ENCODE peak calls at places on chromosomes 5 and 9, in ten cellular contexts. One of them, this sample, is unnamed.

GRCh38 chr9:75238311-75238976 is 150.1 kb downstream of the OSTF1 start:
- DNase-seq in GM12878: peak; percentile 3
- DNase-seq in GM12891: peak; percentile 18
- DNase-seq in transverse colon: peak; percentile 48
- DNase-seq in breast epithelium: no peak
- DNase-seq in sigmoid colon: no peak
- DNase-seq in suprapubic skin: no peak
- DNase-seq in spleen: no peak
- DNase-seq in K562: peak; percentile 17
- DNase-seq in HCT116: peak; percentile 62
- DNase-seq in this sample: peak; percentile 78

GRCh38 chr9:93079371-93079770 is 16.6 kb upstream of the CARD19 start:
- DNase-seq in sigmoid colon: peak; percentile 44
- DNase-seq in GM12878: no peak
- DNase-seq in K562: no peak
- DNase-seq in GM12891: no peak
- DNase-seq in transverse colon: peak; percentile 2
- DNase-seq in HCT116: no peak
- DNase-seq in suprapubic skin: peak; percentile 55
- DNase-seq in spleen: peak; percentile 37
- DNase-seq in breast epithelium: peak; percentile 37
- DNase-seq in this sample: no peak

GRCh38 chr9:110128664-110129329 is 79.2 kb downstream of the C9orf152 start:
- DNase-seq in GM12891: no peak
- DNase-seq in breast epithelium: no peak
- DNase-seq in suprapubic skin: no peak
- DNase-seq in spleen: no peak
- DNase-seq in GM12878: peak; percentile 88
- DNase-seq in sigmoid colon: no peak
- DNase-seq in transverse colon: no peak
- DNase-seq in K562: no peak
- DNase-seq in HCT116: no peak
- DNase-seq in this sample: no peak

GRCh38 chr9:97907632-97908031 is 14.7 kb downstream of the TRMO start:
- DNase-seq in breast epithelium: no peak
- DNase-seq in GM12878: no peak
- DNase-seq in GM12891: no peak
- DNase-seq in HCT116: no peak
- DNase-seq in suprapubic skin: no peak
- DNase-seq in spleen: peak; percentile 84
- DNase-seq in sigmoid colon: no peak
- DNase-seq in K562: no peak
- DNase-seq in transverse colon: no peak
- DNase-seq in this sample: no peak

GRCh38 chr5:179211076-179211475 is 134.2 kb downstream of the ADAMTS2 start:
- DNase-seq in suprapubic skin: no peak
- DNase-seq in sigmoid colon: no peak
- DNase-seq in GM12878: no peak
- DNase-seq in spleen: no peak
- DNase-seq in HCT116: no peak
- DNase-seq in GM12891: no peak
- DNase-seq in breast epithelium: no peak
- DNase-seq in K562: no peak
- DNase-seq in transverse colon: no peak
- DNase-seq in this sample: no peak

GRCh38 chr5:96049398-96050272 is 88.0 kb upstream of the ELL2 start:
- DNase-seq in breast epithelium: no peak
- DNase-seq in suprapubic skin: no peak
- DNase-seq in spleen: no peak
- DNase-seq in HCT116: no peak
- DNase-seq in sigmoid colon: no peak
- DNase-seq in GM12891: no peak
- DNase-seq in K562: no peak
- DNase-seq in transverse colon: no peak
- DNase-seq in GM12878: no peak
- DNase-seq in this sample: no peak

GRCh38 chr5:891117-891836 is 1.3 kb downstream of the BRD9 start:
- DNase-seq in K562: peak; percentile 82
- DNase-seq in transverse colon: peak; percentile 31
- DNase-seq in breast epithelium: no peak
- DNase-seq in GM12878: no peak
- DNase-seq in sigmoid colon: peak; percentile 46
- DNase-seq in spleen: peak; percentile 75
- DNase-seq in GM12891: no peak
- DNase-seq in HCT116: peak; percentile 79
- DNase-seq in suprapubic skin: peak; percentile 57
- DNase-seq in this sample: no peak

GRCh38 chr5:37816883-37817282 is 23.0 kb downstream of the GDNF start:
- DNase-seq in transverse colon: no peak
- DNase-seq in K562: no peak
- DNase-seq in HCT116: no peak
- DNase-seq in suprapubic skin: no peak
- DNase-seq in spleen: no peak
- DNase-seq in sigmoid colon: no peak
- DNase-seq in GM12891: no peak
- DNase-seq in GM12878: no peak
- DNase-seq in breast epithelium: no peak
- DNase-seq in this sample: no peak

GRCh38 chr9:95749493-95749892 is 126.0 kb upstream of the ERCC6L2 start:
- DNase-seq in GM12878: no peak
- DNase-seq in spleen: no peak
- DNase-seq in K562: no peak
- DNase-seq in sigmoid colon: no peak
- DNase-seq in GM12891: no peak
- DNase-seq in breast epithelium: no peak
- DNase-seq in suprapubic skin: no peak
- DNase-seq in transverse colon: no peak
- DNase-seq in HCT116: no peak
- DNase-seq in this sample: no peak

GRCh38 chr5:17216176-17216973 is 1.1 kb upstream of the BASP1 start:
- DNase-seq in GM12878: peak; percentile 62
- DNase-seq in sigmoid colon: peak; percentile 79
- DNase-seq in spleen: peak; percentile 93
- DNase-seq in K562: peak; percentile 22
- DNase-seq in HCT116: peak; percentile 34
- DNase-seq in breast epithelium: peak; percentile 76
- DNase-seq in transverse colon: peak; percentile 83
- DNase-seq in suprapubic skin: peak; percentile 80
- DNase-seq in GM12891: peak; percentile 41
- DNase-seq in this sample: peak; percentile 83

GRCh38 chr9:91089405-91090131 is 272.1 kb downstream of the AUH start:
- DNase-seq in transverse colon: peak; percentile 61
- DNase-seq in breast epithelium: no peak
- DNase-seq in GM12878: no peak
- DNase-seq in suprapubic skin: no peak
- DNase-seq in spleen: no peak
- DNase-seq in GM12891: no peak
- DNase-seq in K562: no peak
- DNase-seq in sigmoid colon: peak; percentile 74
- DNase-seq in HCT116: no peak
- DNase-seq in this sample: no peak

GRCh38 chr9:27278374-27278773 is 18.6 kb downstream of the EQTN start:
- DNase-seq in HCT116: no peak
- DNase-seq in transverse colon: no peak
- DNase-seq in breast epithelium: no peak
- DNase-seq in GM12891: no peak
- DNase-seq in GM12878: no peak
- DNase-seq in spleen: no peak
- DNase-seq in sigmoid colon: no peak
- DNase-seq in suprapubic skin: no peak
- DNase-seq in K562: no peak
- DNase-seq in this sample: no peak

GRCh38 chr5:176806137-176806536 is 4.2 kb upstream of the UNC5A start:
- DNase-seq in transverse colon: no peak
- DNase-seq in HCT116: no peak
- DNase-seq in sigmoid colon: no peak
- DNase-seq in spleen: no peak
- DNase-seq in suprapubic skin: no peak
- DNase-seq in GM12891: no peak
- DNase-seq in K562: no peak
- DNase-seq in GM12878: no peak
- DNase-seq in breast epithelium: no peak
- DNase-seq in this sample: no peak

GRCh38 chr5:80960531-80961375 is 590 bp downstream of the RASGRF2 start:
- DNase-seq in transverse colon: peak; percentile 10
- DNase-seq in sigmoid colon: no peak
- DNase-seq in HCT116: no peak
- DNase-seq in breast epithelium: no peak
- DNase-seq in GM12891: peak; percentile 29
- DNase-seq in suprapubic skin: no peak
- DNase-seq in GM12878: no peak
- DNase-seq in K562: no peak
- DNase-seq in spleen: peak; percentile 80
- DNase-seq in this sample: no peak

GRCh38 chr9:9522406-9522805 is 1090.4 kb downstream of the PTPRD start:
- DNase-seq in sigmoid colon: no peak
- DNase-seq in suprapubic skin: no peak
- DNase-seq in GM12891: no peak
- DNase-seq in breast epithelium: no peak
- DNase-seq in HCT116: no peak
- DNase-seq in spleen: no peak
- DNase-seq in K562: no peak
- DNase-seq in GM12878: no peak
- DNase-seq in transverse colon: no peak
- DNase-seq in this sample: no peak

GRCh38 chr5:181167814-181168488 is 20.6 kb downstream of the OR2V2 start:
- DNase-seq in K562: peak; percentile 70
- DNase-seq in HCT116: no peak
- DNase-seq in transverse colon: no peak
- DNase-seq in spleen: no peak
- DNase-seq in breast epithelium: no peak
- DNase-seq in sigmoid colon: no peak
- DNase-seq in GM12891: no peak
- DNase-seq in suprapubic skin: peak; percentile 18
- DNase-seq in GM12878: no peak
- DNase-seq in this sample: no peak

GRCh38 chr9:99041618-99042017 is 63.3 kb upstream of the TGFBR1 start:
- DNase-seq in GM12878: no peak
- DNase-seq in GM12891: no peak
- DNase-seq in suprapubic skin: no peak
- DNase-seq in transverse colon: no peak
- DNase-seq in HCT116: no peak
- DNase-seq in K562: no peak
- DNase-seq in sigmoid colon: no peak
- DNase-seq in breast epithelium: no peak
- DNase-seq in spleen: no peak
- DNase-seq in this sample: no peak

GRCh38 chr9:31210982-31211570 is 1173.4 kb upstream of the ACO1 start:
- DNase-seq in breast epithelium: no peak
- DNase-seq in GM12878: peak; percentile 1
- DNase-seq in sigmoid colon: no peak
- DNase-seq in K562: no peak
- DNase-seq in transverse colon: peak; percentile 7
- DNase-seq in HCT116: no peak
- DNase-seq in GM12891: peak; percentile 1
- DNase-seq in spleen: peak; percentile 75
- DNase-seq in suprapubic skin: peak; percentile 46
- DNase-seq in this sample: no peak

GRCh38 chr5:159385994-159386711 is 55.9 kb upstream of the IL12B start:
- DNase-seq in K562: no peak
- DNase-seq in sigmoid colon: no peak
- DNase-seq in GM12891: no peak
- DNase-seq in spleen: no peak
- DNase-seq in suprapubic skin: no peak
- DNase-seq in transverse colon: no peak
- DNase-seq in breast epithelium: no peak
- DNase-seq in GM12878: no peak
- DNase-seq in HCT116: no peak
- DNase-seq in this sample: no peak

GRCh38 chr5:131996210-131997025 is 15.0 kb downstream of the ACSL6 start:
- DNase-seq in GM12891: no peak
- DNase-seq in breast epithelium: no peak
- DNase-seq in HCT116: no peak
- DNase-seq in spleen: peak; percentile 17
- DNase-seq in K562: peak; percentile 22
- DNase-seq in GM12878: no peak
- DNase-seq in transverse colon: no peak
- DNase-seq in sigmoid colon: no peak
- DNase-seq in suprapubic skin: no peak
- DNase-seq in this sample: no peak
- TF ChIP-seq POLR2AphosphoS5 in GM12891: no peak
- TF ChIP-seq POLR2AphosphoS5 in breast epithelium: no peak
- TF ChIP-seq POLR2AphosphoS5 in HCT116: no peak
- TF ChIP-seq POLR2AphosphoS5 in spleen: no peak
- TF ChIP-seq POLR2AphosphoS5 in K562: peak; percentile 96
- TF ChIP-seq POLR2AphosphoS5 in GM12878: no peak
- TF ChIP-seq POLR2AphosphoS5 in transverse colon: no peak
- TF ChIP-seq POLR2AphosphoS5 in sigmoid colon: no peak
- TF ChIP-seq POLR2AphosphoS5 in suprapubic skin: no peak
- TF ChIP-seq POLR2AphosphoS5 in this sample: no peak

DNA sequence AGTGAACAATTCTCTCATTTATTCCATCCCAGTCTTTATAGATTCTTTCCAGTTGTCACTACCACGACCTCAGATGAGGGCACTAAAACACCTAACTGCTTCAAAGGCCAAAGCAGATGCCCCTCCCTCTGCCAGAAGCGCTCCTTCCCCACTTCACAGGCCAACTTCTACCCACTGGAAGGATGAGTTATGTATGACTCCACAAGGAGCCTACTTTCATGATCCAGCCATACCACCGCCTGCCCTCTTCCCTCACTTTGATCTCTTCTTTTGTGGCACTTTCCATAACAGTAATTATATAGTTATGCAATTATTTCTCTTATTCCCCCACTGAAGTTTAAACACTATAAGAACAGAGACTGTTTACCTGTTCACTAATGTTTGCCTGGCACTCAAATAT is 93.7 kb downstream of the HOMER1 start:
- DNase-seq in GM12891: no peak
- DNase-seq in K562: no peak
- DNase-seq in GM12878: no peak
- DNase-seq in transverse colon: no peak
- DNase-seq in breast epithelium: no peak
- DNase-seq in HCT116: peak; percentile 86
- DNase-seq in sigmoid colon: no peak
- DNase-seq in suprapubic skin: no peak
- DNase-seq in spleen: no peak
- DNase-seq in this sample: no peak
- TF ChIP-seq POLR2A in GM12891: no peak
- TF ChIP-seq POLR2A in K562: no peak
- TF ChIP-seq POLR2A in GM12878: no peak
- TF ChIP-seq POLR2A in transverse colon: no peak
- TF ChIP-seq POLR2A in breast epithelium: no peak
- TF ChIP-seq POLR2A in HCT116: no peak
- TF ChIP-seq POLR2A in sigmoid colon: no peak
- TF ChIP-seq POLR2A in suprapubic skin: no peak
- TF ChIP-seq POLR2A in spleen: no peak
- TF ChIP-seq POLR2A in this sample: no peak

GRCh38 chr9:109013678-109014145 is 413 bp upstream of the CTNNAL1 start:
- DNase-seq in sigmoid colon: no peak
- DNase-seq in HCT116: no peak
- DNase-seq in GM12878: no peak
- DNase-seq in spleen: no peak
- DNase-seq in suprapubic skin: no peak
- DNase-seq in breast epithelium: no peak
- DNase-seq in transverse colon: no peak
- DNase-seq in K562: no peak
- DNase-seq in GM12891: no peak
- DNase-seq in this sample: no peak
- TF ChIP-seq POLR2AphosphoS5 in sigmoid colon: no peak
- TF ChIP-seq POLR2AphosphoS5 in HCT116: no peak
- TF ChIP-seq POLR2AphosphoS5 in GM12878: no peak
- TF ChIP-seq POLR2AphosphoS5 in spleen: no peak
- TF ChIP-seq POLR2AphosphoS5 in suprapubic skin: no peak
- TF ChIP-seq POLR2AphosphoS5 in breast epithelium: no peak
- TF ChIP-seq POLR2AphosphoS5 in transverse colon: no peak
- TF ChIP-seq POLR2AphosphoS5 in K562: no peak
- TF ChIP-seq POLR2AphosphoS5 in GM12891: peak; percentile 0
- TF ChIP-seq POLR2AphosphoS5 in this sample: no peak

GRCh38 chr9:136189394-136190236 is 15.3 kb downstream of the LHX3 start:
- DNase-seq in spleen: no peak
- DNase-seq in GM12878: no peak
- DNase-seq in sigmoid colon: no peak
- DNase-seq in breast epithelium: no peak
- DNase-seq in suprapubic skin: no peak
- DNase-seq in transverse colon: no peak
- DNase-seq in GM12891: no peak
- DNase-seq in K562: no peak
- DNase-seq in HCT116: no peak
- DNase-seq in this sample: no peak
- TF ChIP-seq POLR2A in spleen: no peak
- TF ChIP-seq POLR2A in GM12878: no peak
- TF ChIP-seq POLR2A in sigmoid colon: no peak
- TF ChIP-seq POLR2A in breast epithelium: no peak
- TF ChIP-seq POLR2A in suprapubic skin: no peak
- TF ChIP-seq POLR2A in transverse colon: no peak
- TF ChIP-seq POLR2A in GM12891: no peak
- TF ChIP-seq POLR2A in K562: no peak
- TF ChIP-seq POLR2A in HCT116: no peak
- TF ChIP-seq POLR2A in this sample: no peak